ENCODE peak calls at places on chromosomes 7 and 10, in nine cellular contexts. One of them, this sample, is unnamed.

GRCh38 chr7:65250697-65251395 is 122.8 kb upstream of the ZNF92 start:
- DNase-seq in prostate gland: no peak
- DNase-seq in K562: no peak
- DNase-seq in HepG2: no peak
- DNase-seq in GM12878: no peak
- DNase-seq in SK-N-SH: no peak
- DNase-seq in suprapubic skin: no peak
- DNase-seq in stomach: no peak
- DNase-seq in endothelial cell of umbilical vein: no peak
- DNase-seq in this sample: no peak

GRCh38 chr10:78224602-78225001 is 190.9 kb downstream of the RPS24 start:
- DNase-seq in prostate gland: no peak
- DNase-seq in SK-N-SH: no peak
- DNase-seq in K562: no peak
- DNase-seq in GM12878: no peak
- DNase-seq in HepG2: no peak
- DNase-seq in stomach: no peak
- DNase-seq in suprapubic skin: no peak
- DNase-seq in endothelial cell of umbilical vein: no peak
- DNase-seq in this sample: no peak

GRCh38 chr10:53690556-53691240 is 918.1 kb upstream of the MBL2 start:
- DNase-seq in endothelial cell of umbilical vein: peak; percentile 31
- DNase-seq in HepG2: no peak
- DNase-seq in suprapubic skin: no peak
- DNase-seq in stomach: no peak
- DNase-seq in SK-N-SH: peak; percentile 55
- DNase-seq in K562: no peak
- DNase-seq in prostate gland: no peak
- DNase-seq in GM12878: no peak
- DNase-seq in this sample: no peak

GRCh38 chr7:137209151-137209822 is 134.2 kb downstream of the PTN start:
- DNase-seq in prostate gland: no peak
- DNase-seq in suprapubic skin: no peak
- DNase-seq in GM12878: no peak
- DNase-seq in HepG2: no peak
- DNase-seq in endothelial cell of umbilical vein: no peak
- DNase-seq in K562: no peak
- DNase-seq in stomach: no peak
- DNase-seq in SK-N-SH: no peak
- DNase-seq in this sample: no peak

GRCh38 chr10:124722812-124723783 is 21.1 kb downstream of the FAM53B start:
- DNase-seq in stomach: no peak
- DNase-seq in K562: no peak
- DNase-seq in suprapubic skin: no peak
- DNase-seq in SK-N-SH: no peak
- DNase-seq in endothelial cell of umbilical vein: peak; percentile 49
- DNase-seq in GM12878: peak; percentile 88
- DNase-seq in HepG2: no peak
- DNase-seq in prostate gland: no peak
- DNase-seq in this sample: no peak

GRCh38 chr7:157974678-157975230 is 612.9 kb downstream of the PTPRN2 start:
- DNase-seq in K562: no peak
- DNase-seq in GM12878: no peak
- DNase-seq in stomach: no peak
- DNase-seq in endothelial cell of umbilical vein: no peak
- DNase-seq in HepG2: no peak
- DNase-seq in prostate gland: no peak
- DNase-seq in SK-N-SH: no peak
- DNase-seq in suprapubic skin: no peak
- DNase-seq in this sample: no peak

GRCh38 chr10:70292016-70292415 is 8.2 kb upstream of the NPFFR1 start:
- DNase-seq in prostate gland: no peak
- DNase-seq in K562: no peak
- DNase-seq in SK-N-SH: no peak
- DNase-seq in HepG2: no peak
- DNase-seq in endothelial cell of umbilical vein: no peak
- DNase-seq in suprapubic skin: no peak
- DNase-seq in stomach: no peak
- DNase-seq in GM12878: no peak
- DNase-seq in this sample: no peak

GRCh38 chr10:2986341-2986933 is 80.9 kb upstream of the PFKP start:
- DNase-seq in HepG2: no peak
- DNase-seq in K562: no peak
- DNase-seq in GM12878: no peak
- DNase-seq in stomach: peak; percentile 34
- DNase-seq in suprapubic skin: no peak
- DNase-seq in prostate gland: peak; percentile 86
- DNase-seq in SK-N-SH: no peak
- DNase-seq in endothelial cell of umbilical vein: no peak
- DNase-seq in this sample: no peak

GRCh38 chr10:72334196-72334831 is 20.4 kb downstream of the DNAJB12 start:
- DNase-seq in stomach: no peak
- DNase-seq in K562: no peak
- DNase-seq in HepG2: no peak
- DNase-seq in GM12878: no peak
- DNase-seq in endothelial cell of umbilical vein: peak; percentile 46
- DNase-seq in SK-N-SH: peak; percentile 77
- DNase-seq in suprapubic skin: no peak
- DNase-seq in prostate gland: no peak
- DNase-seq in this sample: no peak

GRCh38 chr10:25683291-25683690 is 250.7 kb upstream of the MYO3A start:
- DNase-seq in endothelial cell of umbilical vein: no peak
- DNase-seq in suprapubic skin: no peak
- DNase-seq in stomach: no peak
- DNase-seq in K562: no peak
- DNase-seq in HepG2: no peak
- DNase-seq in GM12878: no peak
- DNase-seq in prostate gland: no peak
- DNase-seq in SK-N-SH: no peak
- DNase-seq in this sample: no peak

GRCh38 chr7:33707427-33707826 is 197.9 kb upstream of the BMPER start:
- DNase-seq in prostate gland: no peak
- DNase-seq in suprapubic skin: no peak
- DNase-seq in GM12878: no peak
- DNase-seq in endothelial cell of umbilical vein: no peak
- DNase-seq in HepG2: no peak
- DNase-seq in K562: no peak
- DNase-seq in stomach: no peak
- DNase-seq in SK-N-SH: no peak
- DNase-seq in this sample: no peak

GRCh38 chr7:151838072-151838471 is 38.8 kb downstream of the PRKAG2 start:
- DNase-seq in suprapubic skin: no peak
- DNase-seq in GM12878: no peak
- DNase-seq in SK-N-SH: no peak
- DNase-seq in prostate gland: no peak
- DNase-seq in K562: no peak
- DNase-seq in HepG2: no peak
- DNase-seq in endothelial cell of umbilical vein: no peak
- DNase-seq in stomach: no peak
- DNase-seq in this sample: no peak

DNA sequence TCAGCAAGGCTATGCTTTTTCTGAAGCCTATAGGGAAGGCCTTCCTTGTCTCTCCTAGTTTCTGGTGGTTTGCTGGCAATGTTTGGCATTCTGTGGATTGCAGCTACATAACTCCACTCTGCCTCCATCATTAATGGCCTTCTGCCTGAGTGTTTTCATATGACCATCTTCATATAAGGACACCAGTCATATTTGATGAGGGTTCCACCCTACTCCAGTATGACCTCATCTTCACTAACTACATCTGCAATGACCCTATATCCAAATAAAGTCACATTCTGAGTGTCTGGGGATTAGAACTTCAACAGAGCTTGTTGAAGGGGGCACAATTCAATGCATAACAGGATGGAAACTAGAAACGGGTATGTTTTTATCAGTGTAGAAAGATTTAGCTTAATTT is 22.1 kb downstream of the CAV1 start:
- DNase-seq in K562: no peak
- DNase-seq in SK-N-SH: no peak
- DNase-seq in suprapubic skin: no peak
- DNase-seq in HepG2: no peak
- DNase-seq in prostate gland: no peak
- DNase-seq in GM12878: no peak
- DNase-seq in stomach: no peak
- DNase-seq in endothelial cell of umbilical vein: no peak
- DNase-seq in this sample: no peak
- H3K27ac ChIP-seq in K562: no peak overlapping the region
- H3K27ac ChIP-seq in SK-N-SH: no peak overlapping the region
- H3K27ac ChIP-seq in suprapubic skin: no peak overlapping the region
- H3K27ac ChIP-seq in HepG2: no peak overlapping the region
- H3K27ac ChIP-seq in prostate gland: no peak overlapping the region
- H3K27ac ChIP-seq in GM12878: no peak overlapping the region
- H3K27ac ChIP-seq in stomach: peak overlapping the region; percentile 62
- H3K27ac ChIP-seq in endothelial cell of umbilical vein: no peak overlapping the region
- H3K27ac ChIP-seq in this sample: no peak overlapping the region

DNA sequence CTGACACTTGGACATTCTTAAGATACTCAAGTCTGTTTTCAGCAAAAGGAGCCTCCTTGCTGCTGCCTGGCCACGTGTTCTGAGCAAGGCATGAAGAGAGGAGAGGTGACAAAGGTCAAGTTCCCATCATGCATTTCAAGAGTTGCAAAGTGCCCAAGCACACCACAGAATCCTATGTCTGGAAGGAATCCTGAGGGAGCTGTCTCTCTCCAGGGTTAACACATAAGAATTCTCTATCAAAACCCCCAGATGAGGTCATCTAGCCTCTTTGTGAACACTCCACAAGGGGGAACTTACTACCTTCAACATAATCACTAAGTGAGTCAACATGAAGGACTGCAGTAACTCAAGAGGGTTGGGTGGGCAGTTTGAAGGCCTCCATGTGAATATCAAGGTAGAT is 155.5 kb downstream of the RNF216 start:
- DNase-seq in suprapubic skin: no peak
- DNase-seq in stomach: no peak
- DNase-seq in K562: peak; percentile 58
- DNase-seq in HepG2: no peak
- DNase-seq in endothelial cell of umbilical vein: peak; percentile 35
- DNase-seq in SK-N-SH: peak; percentile 36
- DNase-seq in prostate gland: no peak
- DNase-seq in GM12878: no peak
- DNase-seq in this sample: no peak
- TF ChIP-seq CTCF in suprapubic skin: no peak
- TF ChIP-seq CTCF in stomach: no peak
- TF ChIP-seq CTCF in K562: no peak
- TF ChIP-seq CTCF in HepG2: no peak
- TF ChIP-seq CTCF in endothelial cell of umbilical vein: no peak
- TF ChIP-seq CTCF in SK-N-SH: peak; percentile 58
- TF ChIP-seq CTCF in prostate gland: no peak
- TF ChIP-seq CTCF in GM12878: no peak
- TF ChIP-seq CTCF in this sample: no peak

GRCh38 chr10:50622497-50623298 is 1.1 kb downstream of the SGMS1 start:
- DNase-seq in GM12878: no peak
- DNase-seq in endothelial cell of umbilical vein: peak; percentile 65
- DNase-seq in SK-N-SH: peak; percentile 50
- DNase-seq in suprapubic skin: peak; percentile 83
- DNase-seq in prostate gland: peak; percentile 32
- DNase-seq in HepG2: no peak
- DNase-seq in K562: peak; percentile 41
- DNase-seq in stomach: peak; percentile 49
- DNase-seq in this sample: no peak

GRCh38 chr10:50624154-50624865 is 554 bp upstream of the SGMS1 start:
- DNase-seq in HepG2: peak; percentile 85
- DNase-seq in SK-N-SH: peak; percentile 93
- DNase-seq in K562: peak; percentile 93
- DNase-seq in stomach: peak; percentile 97
- DNase-seq in prostate gland: peak; percentile 92
- DNase-seq in suprapubic skin: peak; percentile 97
- DNase-seq in GM12878: no peak
- DNase-seq in endothelial cell of umbilical vein: peak; percentile 96
- DNase-seq in this sample: peak; percentile 75

GRCh38 chr10:50621981-50622496 is 1.7 kb downstream of the SGMS1 start:
- DNase-seq in HepG2: peak; percentile 52
- DNase-seq in endothelial cell of umbilical vein: peak; percentile 94
- DNase-seq in K562: peak; percentile 89
- DNase-seq in prostate gland: peak; percentile 99
- DNase-seq in suprapubic skin: peak; percentile 97
- DNase-seq in GM12878: peak; percentile 83
- DNase-seq in stomach: peak; percentile 90
- DNase-seq in SK-N-SH: peak; percentile 69
- DNase-seq in this sample: peak; percentile 72

GRCh38 chr10:50624866-50625491 is 1.2 kb upstream of the SGMS1 start:
- DNase-seq in suprapubic skin: peak; percentile 90
- DNase-seq in endothelial cell of umbilical vein: peak; percentile 76
- DNase-seq in SK-N-SH: peak; percentile 91
- DNase-seq in K562: peak; percentile 93
- DNase-seq in GM12878: no peak
- DNase-seq in HepG2: peak; percentile 81
- DNase-seq in stomach: peak; percentile 78
- DNase-seq in prostate gland: peak; percentile 74
- DNase-seq in this sample: no peak

GRCh38 chr10:50623299-50624153 is at the start of gene SGMS1:
- DNase-seq in HepG2: peak; percentile 68
- DNase-seq in prostate gland: peak; percentile 80
- DNase-seq in suprapubic skin: peak; percentile 91
- DNase-seq in GM12878: no peak
- DNase-seq in endothelial cell of umbilical vein: peak; percentile 82
- DNase-seq in stomach: peak; percentile 89
- DNase-seq in K562: peak; percentile 87
- DNase-seq in SK-N-SH: peak; percentile 97
- DNase-seq in this sample: no peak
- TF ChIP-seq POLR2AphosphoS5 in HepG2: peak; percentile 57
- TF ChIP-seq POLR2AphosphoS5 in prostate gland: no peak
- TF ChIP-seq POLR2AphosphoS5 in suprapubic skin: no peak
- TF ChIP-seq POLR2AphosphoS5 in GM12878: peak; percentile 25
- TF ChIP-seq POLR2AphosphoS5 in endothelial cell of umbilical vein: no peak
- TF ChIP-seq POLR2AphosphoS5 in stomach: peak; percentile 60
- TF ChIP-seq POLR2AphosphoS5 in K562: no peak
- TF ChIP-seq POLR2AphosphoS5 in SK-N-SH: no peak
- TF ChIP-seq POLR2AphosphoS5 in this sample: no peak

GRCh38 chr7:127976056-127976455 is 55.2 kb downstream of the LRRC4 start:
- DNase-seq in GM12878: no peak
- DNase-seq in HepG2: no peak
- DNase-seq in suprapubic skin: no peak
- DNase-seq in SK-N-SH: no peak
- DNase-seq in stomach: peak; percentile 75
- DNase-seq in K562: no peak
- DNase-seq in prostate gland: no peak
- DNase-seq in endothelial cell of umbilical vein: no peak
- DNase-seq in this sample: no peak

GRCh38 chr7:127979113-127979727 is 52.0 kb downstream of the LRRC4 start:
- DNase-seq in prostate gland: no peak
- DNase-seq in GM12878: no peak
- DNase-seq in SK-N-SH: no peak
- DNase-seq in stomach: no peak
- DNase-seq in K562: no peak
- DNase-seq in endothelial cell of umbilical vein: no peak
- DNase-seq in HepG2: no peak
- DNase-seq in suprapubic skin: no peak
- DNase-seq in this sample: no peak

GRCh38 chr7:127978421-127978820 is 52.8 kb downstream of the LRRC4 start:
- DNase-seq in K562: no peak
- DNase-seq in HepG2: no peak
- DNase-seq in SK-N-SH: no peak
- DNase-seq in prostate gland: no peak
- DNase-seq in stomach: no peak
- DNase-seq in endothelial cell of umbilical vein: no peak
- DNase-seq in suprapubic skin: no peak
- DNase-seq in GM12878: no peak
- DNase-seq in this sample: no peak

GRCh38 chr7:127974611-127975010 is 56.6 kb downstream of the LRRC4 start:
- DNase-seq in suprapubic skin: no peak
- DNase-seq in K562: no peak
- DNase-seq in SK-N-SH: no peak
- DNase-seq in endothelial cell of umbilical vein: no peak
- DNase-seq in HepG2: no peak
- DNase-seq in prostate gland: no peak
- DNase-seq in stomach: no peak
- DNase-seq in GM12878: no peak
- DNase-seq in this sample: no peak

GRCh38 chr7:127976722-127977121 is 54.5 kb downstream of the LRRC4 start:
- DNase-seq in suprapubic skin: no peak
- DNase-seq in HepG2: no peak
- DNase-seq in stomach: no peak
- DNase-seq in prostate gland: no peak
- DNase-seq in SK-N-SH: no peak
- DNase-seq in endothelial cell of umbilical vein: no peak
- DNase-seq in GM12878: no peak
- DNase-seq in K562: no peak
- DNase-seq in this sample: no peak
- H3K27ac ChIP-seq in suprapubic skin: no peak overlapping the region
- H3K27ac ChIP-seq in HepG2: no peak overlapping the region
- H3K27ac ChIP-seq in stomach: no peak overlapping the region
- H3K27ac ChIP-seq in prostate gland: no peak overlapping the region
- H3K27ac ChIP-seq in SK-N-SH: no peak overlapping the region
- H3K27ac ChIP-seq in endothelial cell of umbilical vein: no peak overlapping the region
- H3K27ac ChIP-seq in GM12878: no peak overlapping the region
- H3K27ac ChIP-seq in K562: no peak overlapping the region
- H3K27ac ChIP-seq in this sample: no peak overlapping the region